ENCODE peak calls at places on chromosomes 11 and 22, in seven cellular contexts. One of them, this sample, is unnamed. For H3K4me1, the result is how much of the 10 kb centered on the place peaks cover.

GRCh38 chr22:38187413-38188212 is 6.0 kb upstream of the PLA2G6 start:
- DNase-seq in body of pancreas: peak
- DNase-seq in lower lobe of right lung: no peak
- DNase-seq in suprapubic skin: no peak
- DNase-seq in adrenal gland: no peak
- DNase-seq in neural progenitor cell: no peak
- DNase-seq in cardiac muscle cell: peak
- DNase-seq in this sample: no peak

GRCh38 chr11:119993732-119994131 is 144.2 kb downstream of the TRIM29 start:
- DNase-seq in lower lobe of right lung: no peak
- DNase-seq in body of pancreas: peak
- DNase-seq in cardiac muscle cell: no peak
- DNase-seq in suprapubic skin: no peak
- DNase-seq in adrenal gland: no peak
- DNase-seq in neural progenitor cell: no peak
- DNase-seq in this sample: no peak

GRCh38 chr11:57133616-57134015 is 48.1 kb upstream of the LRRC55 start:
- DNase-seq in cardiac muscle cell: no peak
- DNase-seq in suprapubic skin: no peak
- DNase-seq in neural progenitor cell: no peak
- DNase-seq in body of pancreas: no peak
- DNase-seq in adrenal gland: no peak
- DNase-seq in lower lobe of right lung: no peak
- DNase-seq in this sample: no peak

GRCh38 chr11:39965701-39966100 is 1493.8 kb downstream of the LRRC4C start:
- DNase-seq in suprapubic skin: no peak
- DNase-seq in cardiac muscle cell: no peak
- DNase-seq in neural progenitor cell: no peak
- DNase-seq in lower lobe of right lung: no peak
- DNase-seq in body of pancreas: no peak
- DNase-seq in adrenal gland: no peak
- DNase-seq in this sample: no peak

GRCh38 chr11:48108231-48109045 is 108.2 kb upstream of the OR4B1 start:
- DNase-seq in lower lobe of right lung: no peak
- DNase-seq in suprapubic skin: no peak
- DNase-seq in neural progenitor cell: no peak
- DNase-seq in body of pancreas: no peak
- DNase-seq in cardiac muscle cell: no peak
- DNase-seq in adrenal gland: no peak
- DNase-seq in this sample: no peak

GRCh38 chr11:63767415-63768231 is 952 bp downstream of the ZFTA start:
- DNase-seq in body of pancreas: peak
- DNase-seq in lower lobe of right lung: peak
- DNase-seq in suprapubic skin: no peak
- DNase-seq in neural progenitor cell: peak
- DNase-seq in adrenal gland: peak
- DNase-seq in cardiac muscle cell: peak
- DNase-seq in this sample: peak

GRCh38 chr22:39618996-39619530 is 48.5 kb downstream of the CACNA1I start:
- DNase-seq in body of pancreas: no peak
- DNase-seq in neural progenitor cell: no peak
- DNase-seq in suprapubic skin: no peak
- DNase-seq in cardiac muscle cell: no peak
- DNase-seq in adrenal gland: no peak
- DNase-seq in lower lobe of right lung: no peak
- DNase-seq in this sample: no peak

GRCh38 chr11:8934735-8935478 is 2.2 kb upstream of the C11orf16 start:
- DNase-seq in neural progenitor cell: no peak
- DNase-seq in lower lobe of right lung: no peak
- DNase-seq in adrenal gland: peak
- DNase-seq in body of pancreas: no peak
- DNase-seq in cardiac muscle cell: peak
- DNase-seq in suprapubic skin: no peak
- DNase-seq in this sample: no peak

GRCh38 chr11:104538313-104538712 is 359.9 kb downstream of the CASP12 start:
- DNase-seq in cardiac muscle cell: no peak
- DNase-seq in suprapubic skin: no peak
- DNase-seq in lower lobe of right lung: no peak
- DNase-seq in neural progenitor cell: no peak
- DNase-seq in adrenal gland: no peak
- DNase-seq in body of pancreas: no peak
- DNase-seq in this sample: no peak

GRCh38 chr11:97092823-97093222 is 703.0 kb downstream of the JRKL start:
- DNase-seq in neural progenitor cell: peak
- DNase-seq in lower lobe of right lung: no peak
- DNase-seq in suprapubic skin: no peak
- DNase-seq in body of pancreas: no peak
- DNase-seq in cardiac muscle cell: no peak
- DNase-seq in adrenal gland: no peak
- DNase-seq in this sample: no peak

GRCh38 chr22:23225724-23226496 is 45.6 kb downstream of the BCR start:
- DNase-seq in lower lobe of right lung: peak
- DNase-seq in suprapubic skin: no peak
- DNase-seq in cardiac muscle cell: peak
- DNase-seq in adrenal gland: no peak
- DNase-seq in neural progenitor cell: no peak
- DNase-seq in body of pancreas: no peak
- DNase-seq in this sample: peak

GRCh38 chr11:132831272-132831671 is 701.0 kb downstream of the OPCML start:
- DNase-seq in neural progenitor cell: no peak
- DNase-seq in cardiac muscle cell: no peak
- DNase-seq in suprapubic skin: no peak
- DNase-seq in lower lobe of right lung: no peak
- DNase-seq in adrenal gland: no peak
- DNase-seq in body of pancreas: no peak
- DNase-seq in this sample: no peak

GRCh38 chr11:69358398-69359080 is 64.6 kb downstream of the MYEOV start:
- DNase-seq in cardiac muscle cell: no peak
- DNase-seq in neural progenitor cell: no peak
- DNase-seq in suprapubic skin: peak
- DNase-seq in adrenal gland: no peak
- DNase-seq in lower lobe of right lung: peak
- DNase-seq in body of pancreas: no peak
- DNase-seq in this sample: no peak

GRCh38 chr11:34468209-34468841 is 29.6 kb downstream of the CAT start:
- DNase-seq in cardiac muscle cell: peak
- DNase-seq in neural progenitor cell: peak
- DNase-seq in body of pancreas: peak
- DNase-seq in adrenal gland: no peak
- DNase-seq in lower lobe of right lung: no peak
- DNase-seq in suprapubic skin: no peak
- DNase-seq in this sample: no peak
- TF ChIP-seq CTCF in cardiac muscle cell: peak
- TF ChIP-seq CTCF in neural progenitor cell: peak
- TF ChIP-seq CTCF in body of pancreas: peak
- TF ChIP-seq CTCF in adrenal gland: peak
- TF ChIP-seq CTCF in lower lobe of right lung: peak
- TF ChIP-seq CTCF in suprapubic skin: peak
- TF ChIP-seq CTCF in this sample: peak

DNA sequence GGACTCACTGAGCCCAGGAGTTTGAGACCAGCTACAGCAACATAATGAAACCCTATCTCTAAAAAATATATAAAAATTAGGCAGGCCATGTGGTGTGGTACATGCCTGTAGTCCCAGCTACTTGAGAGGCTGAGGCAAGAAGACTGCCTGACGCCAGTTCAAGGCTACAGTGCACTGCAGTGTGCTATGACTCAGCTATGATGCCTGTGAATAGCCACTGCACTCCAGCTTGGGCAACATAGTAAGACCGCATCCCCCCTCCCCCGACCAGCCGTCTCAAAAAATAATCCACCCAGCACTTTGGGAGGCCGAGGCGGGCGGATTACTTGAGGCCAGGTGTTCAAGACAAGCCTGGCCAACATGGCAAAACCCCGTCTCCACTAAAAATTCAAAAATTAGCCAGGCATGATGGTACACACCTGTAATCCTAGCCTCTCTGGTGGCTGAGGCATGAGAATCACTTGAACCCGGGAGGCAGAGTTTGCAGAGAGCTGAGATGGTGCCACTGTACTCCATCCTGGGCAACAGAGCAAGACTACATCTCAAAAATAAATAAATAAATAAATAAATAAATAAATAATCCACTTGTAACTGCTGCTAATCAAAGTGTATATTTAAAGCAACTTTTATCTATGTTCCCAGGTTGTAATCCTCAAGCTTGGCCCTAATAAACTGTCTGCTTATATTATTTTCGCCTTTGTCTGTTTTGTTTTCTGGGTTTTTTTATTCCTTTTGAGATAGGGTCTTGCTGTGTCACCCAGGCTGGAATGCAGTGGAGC is 7.8 kb downstream of the HPS5 start:
- DNase-seq in cardiac muscle cell: peak
- DNase-seq in lower lobe of right lung: no peak
- DNase-seq in neural progenitor cell: no peak
- DNase-seq in adrenal gland: peak
- DNase-seq in body of pancreas: no peak
- DNase-seq in suprapubic skin: no peak
- DNase-seq in this sample: no peak
- H3K4me1 ChIP-seq in cardiac muscle cell: under half
- H3K4me1 ChIP-seq in lower lobe of right lung: under half
- H3K4me1 ChIP-seq in neural progenitor cell: under half
- H3K4me1 ChIP-seq in adrenal gland: under half
- H3K4me1 ChIP-seq in body of pancreas: under half
- H3K4me1 ChIP-seq in suprapubic skin: under half
- H3K4me1 ChIP-seq in this sample: under half

DNA sequence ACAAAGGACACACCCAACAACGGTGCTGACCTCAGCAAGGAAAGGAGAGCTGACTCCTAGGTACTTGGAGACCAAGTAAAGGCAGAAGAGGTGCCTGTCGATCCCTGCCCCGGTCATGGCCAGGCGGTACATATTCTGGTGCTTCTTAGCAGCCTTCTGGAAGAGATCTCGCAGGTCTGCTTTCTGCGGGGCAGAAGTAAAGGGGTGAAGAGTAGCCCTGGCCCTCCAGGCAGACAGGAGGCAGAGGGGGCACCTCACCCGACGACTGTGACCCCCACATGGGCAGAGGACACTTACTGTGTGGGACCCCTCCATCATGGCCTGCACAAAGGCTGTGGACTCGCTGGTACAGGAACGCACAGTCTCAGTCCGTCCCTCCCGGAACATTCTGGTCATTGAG is 7.4 kb downstream of the CPT1B start:
- DNase-seq in cardiac muscle cell: no peak
- DNase-seq in body of pancreas: no peak
- DNase-seq in neural progenitor cell: no peak
- DNase-seq in adrenal gland: no peak
- DNase-seq in suprapubic skin: no peak
- DNase-seq in lower lobe of right lung: no peak
- DNase-seq in this sample: no peak
- TF ChIP-seq CTCF in cardiac muscle cell: no peak
- TF ChIP-seq CTCF in body of pancreas: no peak
- TF ChIP-seq CTCF in neural progenitor cell: no peak
- TF ChIP-seq CTCF in adrenal gland: no peak
- TF ChIP-seq CTCF in suprapubic skin: no peak
- TF ChIP-seq CTCF in lower lobe of right lung: no peak
- TF ChIP-seq CTCF in this sample: no peak

GRCh38 chr22:19802881-19803735 is 42.5 kb downstream of the TBX1 start:
- DNase-seq in neural progenitor cell: no peak
- DNase-seq in body of pancreas: no peak
- DNase-seq in adrenal gland: no peak
- DNase-seq in cardiac muscle cell: no peak
- DNase-seq in lower lobe of right lung: peak
- DNase-seq in suprapubic skin: peak
- DNase-seq in this sample: peak
- H3K4me1 ChIP-seq in neural progenitor cell: under half
- H3K4me1 ChIP-seq in body of pancreas: under half
- H3K4me1 ChIP-seq in adrenal gland: under half
- H3K4me1 ChIP-seq in cardiac muscle cell: under half
- H3K4me1 ChIP-seq in lower lobe of right lung: under half
- H3K4me1 ChIP-seq in suprapubic skin: half or more
- H3K4me1 ChIP-seq in this sample: under half

GRCh38 chr22:33005476-33005875 is 52.7 kb downstream of the SYN3 start:
- DNase-seq in adrenal gland: no peak
- DNase-seq in body of pancreas: no peak
- DNase-seq in cardiac muscle cell: no peak
- DNase-seq in suprapubic skin: no peak
- DNase-seq in lower lobe of right lung: no peak
- DNase-seq in neural progenitor cell: no peak
- DNase-seq in this sample: no peak
- TF ChIP-seq CTCF in adrenal gland: no peak
- TF ChIP-seq CTCF in body of pancreas: no peak
- TF ChIP-seq CTCF in cardiac muscle cell: no peak
- TF ChIP-seq CTCF in suprapubic skin: no peak
- TF ChIP-seq CTCF in lower lobe of right lung: no peak
- TF ChIP-seq CTCF in neural progenitor cell: no peak
- TF ChIP-seq CTCF in this sample: no peak

DNA sequence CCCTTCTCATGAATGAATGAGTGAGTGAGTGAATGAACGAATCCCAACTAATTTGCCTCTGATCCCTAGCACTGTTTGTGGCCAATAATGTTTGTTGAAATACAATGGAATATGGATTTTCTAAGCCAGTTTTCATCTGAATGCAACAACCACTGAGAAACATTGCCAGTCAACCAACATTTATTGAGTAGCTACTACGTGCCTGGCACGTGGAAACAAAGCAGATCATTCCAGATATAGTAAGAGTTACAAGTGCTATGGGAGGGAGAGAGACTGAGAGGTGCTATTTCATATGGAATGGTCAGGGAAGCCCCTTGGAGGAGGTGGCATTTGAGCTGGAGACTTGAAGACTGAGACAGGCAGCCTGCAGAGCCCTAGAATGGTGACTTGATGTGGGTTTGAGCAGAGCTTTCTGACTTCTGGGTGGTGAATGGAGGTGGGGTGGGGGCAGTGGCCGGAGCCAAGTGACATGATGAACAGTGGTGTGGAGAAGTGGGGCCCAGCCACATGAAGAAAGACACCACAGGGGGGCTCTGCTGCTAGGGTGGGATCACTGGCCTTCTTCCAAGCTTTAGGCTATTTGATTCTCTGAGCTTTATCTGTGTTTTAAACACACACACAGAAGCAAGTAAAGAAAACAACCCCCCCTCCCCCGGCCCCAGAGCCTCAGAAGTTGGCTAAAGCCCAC is 35.1 kb upstream of the SMTN start:
- DNase-seq in body of pancreas: no peak
- DNase-seq in adrenal gland: no peak
- DNase-seq in lower lobe of right lung: no peak
- DNase-seq in cardiac muscle cell: no peak
- DNase-seq in neural progenitor cell: peak
- DNase-seq in suprapubic skin: no peak
- DNase-seq in this sample: no peak
- H3K4me1 ChIP-seq in body of pancreas: under half
- H3K4me1 ChIP-seq in adrenal gland: under half
- H3K4me1 ChIP-seq in lower lobe of right lung: under half
- H3K4me1 ChIP-seq in cardiac muscle cell: under half
- H3K4me1 ChIP-seq in neural progenitor cell: under half
- H3K4me1 ChIP-seq in suprapubic skin: under half
- H3K4me1 ChIP-seq in this sample: half or more

DNA sequence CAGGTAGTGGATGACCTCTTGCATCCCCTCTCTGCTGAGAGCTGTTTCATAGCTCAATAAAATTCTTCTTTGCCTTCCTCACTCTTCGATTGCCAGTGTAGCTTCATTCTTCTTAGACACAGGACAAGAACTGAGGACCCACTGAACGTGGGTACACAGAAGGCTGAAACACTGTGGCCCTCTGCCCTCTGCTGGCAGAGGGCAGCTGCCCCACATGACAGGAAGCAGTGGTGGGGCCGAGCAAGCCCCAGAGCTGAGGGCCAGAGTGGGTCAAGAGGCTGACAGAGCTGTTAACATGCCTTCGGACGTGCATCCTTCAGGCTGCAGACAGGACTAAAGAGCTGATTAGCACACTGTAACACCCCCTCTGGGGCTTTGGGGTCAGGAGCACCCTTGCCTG is 15.6 kb downstream of the SMC1B start:
- DNase-seq in suprapubic skin: no peak
- DNase-seq in lower lobe of right lung: no peak
- DNase-seq in adrenal gland: no peak
- DNase-seq in cardiac muscle cell: no peak
- DNase-seq in body of pancreas: no peak
- DNase-seq in neural progenitor cell: peak
- DNase-seq in this sample: no peak
- TF ChIP-seq CTCF in suprapubic skin: no peak
- TF ChIP-seq CTCF in lower lobe of right lung: no peak
- TF ChIP-seq CTCF in adrenal gland: no peak
- TF ChIP-seq CTCF in cardiac muscle cell: peak
- TF ChIP-seq CTCF in body of pancreas: no peak
- TF ChIP-seq CTCF in neural progenitor cell: peak
- TF ChIP-seq CTCF in this sample: peak

This sample was measured in left ventricle myocardium inferior.